ENCODE peak calls at places on chromosomes 11 and 22, in five cellular contexts. One of them, this sample, is unnamed.
A peak's percentile ranks its signal among the peaks of the same experiment; 100 is the strongest.

GRCh38 chr11:123247813-123248379 is 52.8 kb upstream of the CLMP start:
- DNase-seq in fibroblast of mammary gland: no peak
- DNase-seq in colonic mucosa: no peak
- DNase-seq in chondrocyte: no peak
- DNase-seq in AG04450: no peak
- DNase-seq in this sample: no peak

GRCh38 chr11:65781962-65782815 is 1.4 kb upstream of the AP5B1 start:
- DNase-seq in colonic mucosa: no peak
- DNase-seq in fibroblast of mammary gland: no peak
- DNase-seq in AG04450: no peak
- DNase-seq in chondrocyte: peak; percentile 72
- DNase-seq in this sample: no peak

GRCh38 chr22:23684051-23684450 is 6.8 kb upstream of the RGL4 start:
- DNase-seq in AG04450: no peak
- DNase-seq in colonic mucosa: no peak
- DNase-seq in fibroblast of mammary gland: no peak
- DNase-seq in chondrocyte: peak; percentile 33
- DNase-seq in this sample: no peak

GRCh38 chr22:44091021-44091721 is 67.1 kb downstream of the PARVB start:
- DNase-seq in colonic mucosa: no peak
- DNase-seq in AG04450: no peak
- DNase-seq in chondrocyte: peak; percentile 47
- DNase-seq in fibroblast of mammary gland: peak; percentile 9
- DNase-seq in this sample: no peak

GRCh38 chr11:114036156-114036811 is 23.2 kb upstream of the ZBTB16 start:
- DNase-seq in fibroblast of mammary gland: peak; percentile 84
- DNase-seq in chondrocyte: no peak
- DNase-seq in AG04450: no peak
- DNase-seq in colonic mucosa: peak; percentile 86
- DNase-seq in this sample: peak; percentile 78

GRCh38 chr11:88103337-88104206 is 71.7 kb downstream of the RAB38 start:
- DNase-seq in fibroblast of mammary gland: peak; percentile 64
- DNase-seq in chondrocyte: no peak
- DNase-seq in colonic mucosa: peak; percentile 42
- DNase-seq in AG04450: peak; percentile 1
- DNase-seq in this sample: no peak

GRCh38 chr11:2797741-2798361 is 87.7 kb downstream of the CDKN1C start:
- DNase-seq in colonic mucosa: peak; percentile 13
- DNase-seq in fibroblast of mammary gland: no peak
- DNase-seq in AG04450: no peak
- DNase-seq in chondrocyte: peak; percentile 67
- DNase-seq in this sample: peak; percentile 56

GRCh38 chr11:131042711-131043110 is 126.4 kb upstream of the SNX19 start:
- DNase-seq in colonic mucosa: no peak
- DNase-seq in AG04450: no peak
- DNase-seq in chondrocyte: no peak
- DNase-seq in fibroblast of mammary gland: no peak
- DNase-seq in this sample: no peak

GRCh38 chr11:18727499-18728236 is 1.7 kb upstream of the IGSF22 start:
- DNase-seq in fibroblast of mammary gland: peak; percentile 29
- DNase-seq in colonic mucosa: peak; percentile 47
- DNase-seq in AG04450: no peak
- DNase-seq in chondrocyte: no peak
- DNase-seq in this sample: no peak

GRCh38 chr22:50303848-50304527 is 3.5 kb downstream of the PLXNB2 start:
- DNase-seq in colonic mucosa: peak; percentile 77
- DNase-seq in AG04450: no peak
- DNase-seq in fibroblast of mammary gland: peak; percentile 19
- DNase-seq in chondrocyte: no peak
- DNase-seq in this sample: no peak

GRCh38 chr11:73204711-73205121 is 13.4 kb upstream of the P2RY2 start:
- DNase-seq in chondrocyte: peak; percentile 46
- DNase-seq in fibroblast of mammary gland: no peak
- DNase-seq in colonic mucosa: no peak
- DNase-seq in AG04450: no peak
- DNase-seq in this sample: no peak

GRCh38 chr11:134486106-134486505 is 74.1 kb upstream of the B3GAT1 start:
- DNase-seq in chondrocyte: no peak
- DNase-seq in colonic mucosa: no peak
- DNase-seq in AG04450: no peak
- DNase-seq in fibroblast of mammary gland: no peak
- DNase-seq in this sample: peak; percentile 51

GRCh38 chr11:62151737-62152102 is 27.9 kb downstream of the INCENP start:
- DNase-seq in colonic mucosa: no peak
- DNase-seq in AG04450: no peak
- DNase-seq in fibroblast of mammary gland: no peak
- DNase-seq in chondrocyte: no peak
- DNase-seq in this sample: peak; percentile 54

GRCh38 chr11:57638005-57638760 is 11.5 kb downstream of the YPEL4 start:
- DNase-seq in AG04450: peak; percentile 58
- DNase-seq in fibroblast of mammary gland: peak; percentile 83
- DNase-seq in chondrocyte: no peak
- DNase-seq in colonic mucosa: no peak
- DNase-seq in this sample: peak; percentile 84

GRCh38 chr22:45009881-45010531 is at the start of gene PHF21B:
- DNase-seq in chondrocyte: no peak
- DNase-seq in fibroblast of mammary gland: peak; percentile 9
- DNase-seq in colonic mucosa: peak; percentile 20
- DNase-seq in AG04450: no peak
- DNase-seq in this sample: peak; percentile 89

GRCh38 chr11:92383430-92383829 is 158.8 kb downstream of the FAT3 start:
- DNase-seq in chondrocyte: no peak
- DNase-seq in AG04450: no peak
- DNase-seq in fibroblast of mammary gland: peak; percentile 88
- DNase-seq in colonic mucosa: no peak
- DNase-seq in this sample: no peak

GRCh38 chr11:61122761-61123160 is 20.5 kb downstream of the CD5 start:
- DNase-seq in AG04450: no peak
- DNase-seq in colonic mucosa: no peak
- DNase-seq in chondrocyte: peak; percentile 54
- DNase-seq in fibroblast of mammary gland: peak; percentile 7
- DNase-seq in this sample: no peak

GRCh38 chr11:128610765-128611617 is 23.6 kb upstream of the ETS1 start:
- DNase-seq in fibroblast of mammary gland: no peak
- DNase-seq in chondrocyte: no peak
- DNase-seq in AG04450: no peak
- DNase-seq in colonic mucosa: no peak
- DNase-seq in this sample: no peak

GRCh38 chr11:15655552-15655951 is 540.8 kb downstream of the INSC start:
- DNase-seq in chondrocyte: no peak
- DNase-seq in colonic mucosa: no peak
- DNase-seq in fibroblast of mammary gland: no peak
- DNase-seq in AG04450: no peak
- DNase-seq in this sample: no peak

GRCh38 chr22:26906464-26906863 is 249.1 kb downstream of the MIAT start:
- DNase-seq in chondrocyte: no peak
- DNase-seq in colonic mucosa: no peak
- DNase-seq in fibroblast of mammary gland: no peak
- DNase-seq in AG04450: no peak
- DNase-seq in this sample: no peak

GRCh38 chr11:84549221-84549620 is 1077.9 kb downstream of the DLG2 start:
- DNase-seq in chondrocyte: no peak
- DNase-seq in colonic mucosa: no peak
- DNase-seq in fibroblast of mammary gland: peak; percentile 76
- DNase-seq in AG04450: no peak
- DNase-seq in this sample: no peak

GRCh38 chr22:47564158-47564450 is 801.7 kb downstream of the TBC1D22A start:
- DNase-seq in chondrocyte: no peak
- DNase-seq in fibroblast of mammary gland: no peak
- DNase-seq in AG04450: no peak
- DNase-seq in colonic mucosa: no peak
- DNase-seq in this sample: peak; percentile 51

GRCh38 chr11:59553323-59553722 is 42.0 kb downstream of the OR4D9 start:
- DNase-seq in AG04450: no peak
- DNase-seq in chondrocyte: no peak
- DNase-seq in colonic mucosa: no peak
- DNase-seq in fibroblast of mammary gland: no peak
- DNase-seq in this sample: no peak

GRCh38 chr11:70566768-70567530 is 168.6 kb downstream of the CTTN start:
- DNase-seq in colonic mucosa: no peak
- DNase-seq in fibroblast of mammary gland: no peak
- DNase-seq in chondrocyte: peak; percentile 15
- DNase-seq in AG04450: no peak
- DNase-seq in this sample: no peak

GRCh38 chr11:45332486-45332934 is 46.4 kb upstream of the SYT13 start:
- DNase-seq in AG04450: no peak
- DNase-seq in fibroblast of mammary gland: peak; percentile 41
- DNase-seq in colonic mucosa: peak; percentile 38
- DNase-seq in chondrocyte: no peak
- DNase-seq in this sample: no peak

GRCh38 chr22:50306753-50307749 is at the start of gene PLXNB2:
- DNase-seq in AG04450: peak; percentile 34
- DNase-seq in colonic mucosa: peak; percentile 83
- DNase-seq in chondrocyte: no peak
- DNase-seq in fibroblast of mammary gland: peak; percentile 74
- DNase-seq in this sample: peak; percentile 87

GRCh38 chr22:35155403-35156025 is 89.6 kb downstream of the ISX start:
- DNase-seq in fibroblast of mammary gland: peak; percentile 7
- DNase-seq in colonic mucosa: no peak
- DNase-seq in AG04450: no peak
- DNase-seq in chondrocyte: peak; percentile 2
- DNase-seq in this sample: no peak

GRCh38 chr11:120969993-120970392 is 53.9 kb upstream of the TBCEL start:
- DNase-seq in colonic mucosa: no peak
- DNase-seq in AG04450: no peak
- DNase-seq in fibroblast of mammary gland: no peak
- DNase-seq in chondrocyte: no peak
- DNase-seq in this sample: no peak

GRCh38 chr11:86814775-86815174 is 14.4 kb downstream of the PRSS23 start:
- DNase-seq in fibroblast of mammary gland: peak; percentile 41
- DNase-seq in colonic mucosa: no peak
- DNase-seq in chondrocyte: no peak
- DNase-seq in AG04450: no peak
- DNase-seq in this sample: no peak

GRCh38 chr11:71418643-71419042 is 29.6 kb downstream of the DHCR7 start:
- DNase-seq in colonic mucosa: no peak
- DNase-seq in AG04450: no peak
- DNase-seq in chondrocyte: no peak
- DNase-seq in fibroblast of mammary gland: no peak
- DNase-seq in this sample: no peak

GRCh38 chr22:25051983-25052710 is 99.6 kb downstream of the KIAA1671 start:
- DNase-seq in AG04450: no peak
- DNase-seq in chondrocyte: no peak
- DNase-seq in fibroblast of mammary gland: no peak
- DNase-seq in colonic mucosa: peak; percentile 73
- DNase-seq in this sample: no peak

GRCh38 chr11:86099727-86100320 is 30.9 kb upstream of the PICALM start:
- DNase-seq in colonic mucosa: peak; percentile 57
- DNase-seq in chondrocyte: no peak
- DNase-seq in AG04450: no peak
- DNase-seq in fibroblast of mammary gland: peak; percentile 92
- DNase-seq in this sample: no peak

GRCh38 chr22:24414523-24414922 is 12.9 kb upstream of the ADORA2A start:
- DNase-seq in AG04450: no peak
- DNase-seq in colonic mucosa: no peak
- DNase-seq in fibroblast of mammary gland: no peak
- DNase-seq in chondrocyte: no peak
- DNase-seq in this sample: no peak

GRCh38 chr11:12454782-12455181 is 77.4 kb downstream of the PARVA start:
- DNase-seq in AG04450: no peak
- DNase-seq in fibroblast of mammary gland: peak; percentile 40
- DNase-seq in colonic mucosa: no peak
- DNase-seq in chondrocyte: no peak
- DNase-seq in this sample: no peak

GRCh38 chr22:36323182-36323854 is 64.4 kb downstream of the MYH9 start:
- DNase-seq in AG04450: no peak
- DNase-seq in colonic mucosa: no peak
- DNase-seq in fibroblast of mammary gland: peak; percentile 74
- DNase-seq in chondrocyte: no peak
- DNase-seq in this sample: no peak

GRCh38 chr22:19477321-19478085 is 1.5 kb downstream of the UFD1 start:
- DNase-seq in chondrocyte: no peak
- DNase-seq in AG04450: no peak
- DNase-seq in colonic mucosa: no peak
- DNase-seq in fibroblast of mammary gland: peak; percentile 40
- DNase-seq in this sample: no peak
- TF ChIP-seq CTCF in chondrocyte: peak; percentile 73
- TF ChIP-seq CTCF in AG04450: peak; percentile 29
- TF ChIP-seq CTCF in colonic mucosa: no peak
- TF ChIP-seq CTCF in fibroblast of mammary gland: no peak
- TF ChIP-seq CTCF in this sample: no peak

GRCh38 chr11:35247863-35248262 is 108.9 kb downstream of the CD44 start:
- DNase-seq in chondrocyte: no peak
- DNase-seq in fibroblast of mammary gland: no peak
- DNase-seq in colonic mucosa: no peak
- DNase-seq in AG04450: no peak
- DNase-seq in this sample: no peak

GRCh38 chr11:35247428-35247827 is 108.5 kb downstream of the CD44 start:
- DNase-seq in colonic mucosa: no peak
- DNase-seq in AG04450: no peak
- DNase-seq in chondrocyte: no peak
- DNase-seq in fibroblast of mammary gland: no peak
- DNase-seq in this sample: no peak

GRCh38 chr11:35245786-35246185 is 106.8 kb downstream of the CD44 start:
- DNase-seq in chondrocyte: no peak
- DNase-seq in fibroblast of mammary gland: no peak
- DNase-seq in colonic mucosa: no peak
- DNase-seq in AG04450: no peak
- DNase-seq in this sample: no peak

GRCh38 chr11:35248558-35249323 is 109.8 kb downstream of the CD44 start:
- DNase-seq in colonic mucosa: no peak
- DNase-seq in AG04450: no peak
- DNase-seq in chondrocyte: no peak
- DNase-seq in fibroblast of mammary gland: no peak
- DNase-seq in this sample: no peak

DNA sequence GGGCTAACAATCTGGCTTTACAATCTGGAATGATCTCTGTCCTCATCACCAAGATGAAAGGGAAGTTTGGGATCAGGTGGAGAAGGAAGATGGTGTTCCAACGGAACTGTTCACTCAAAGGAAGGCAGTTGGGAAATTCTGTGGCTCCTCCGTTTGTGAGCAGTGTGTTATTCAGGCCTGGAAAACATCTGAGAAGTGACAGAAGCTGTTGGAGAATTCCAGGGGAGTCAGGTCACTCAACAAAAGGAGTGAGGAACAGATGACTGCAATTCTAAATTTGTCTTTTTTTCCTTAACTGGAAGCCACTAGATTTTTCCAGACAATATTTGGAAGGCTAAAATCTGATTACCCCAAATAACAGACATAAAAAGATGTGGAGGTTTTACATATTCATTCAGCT is 107.8 kb downstream of the CD44 start:
- DNase-seq in chondrocyte: no peak
- DNase-seq in fibroblast of mammary gland: peak; percentile 54
- DNase-seq in colonic mucosa: no peak
- DNase-seq in AG04450: no peak
- DNase-seq in this sample: no peak
- TF ChIP-seq CTCF in chondrocyte: no peak
- TF ChIP-seq CTCF in fibroblast of mammary gland: no peak
- TF ChIP-seq CTCF in colonic mucosa: no peak
- TF ChIP-seq CTCF in AG04450: no peak
- TF ChIP-seq CTCF in this sample: no peak

GRCh38 chr22:22109693-22110466 is 127.3 kb upstream of the TOP3B start:
- DNase-seq in colonic mucosa: no peak
- DNase-seq in fibroblast of mammary gland: no peak
- DNase-seq in AG04450: no peak
- DNase-seq in chondrocyte: no peak
- DNase-seq in this sample: no peak
- TF ChIP-seq CTCF in colonic mucosa: no peak
- TF ChIP-seq CTCF in fibroblast of mammary gland: no peak
- TF ChIP-seq CTCF in AG04450: peak; percentile 33
- TF ChIP-seq CTCF in chondrocyte: peak; percentile 25
- TF ChIP-seq CTCF in this sample: peak; percentile 42

GRCh38 chr11:122150484-122151124 is 34.6 kb upstream of the BLID start:
- DNase-seq in colonic mucosa: no peak
- DNase-seq in fibroblast of mammary gland: no peak
- DNase-seq in AG04450: no peak
- DNase-seq in chondrocyte: no peak
- DNase-seq in this sample: no peak
- TF ChIP-seq CTCF in colonic mucosa: no peak
- TF ChIP-seq CTCF in fibroblast of mammary gland: no peak
- TF ChIP-seq CTCF in AG04450: no peak
- TF ChIP-seq CTCF in chondrocyte: no peak
- TF ChIP-seq CTCF in this sample: no peak

This sample was measured in type B pancreatic cell.